ENCODE peak calls at places on chromosomes 2 and 18, in six cellular contexts. E is lower lobe of right lung; A is naive thymus-derived CD4-positive, alpha-beta T cell; P is psoas muscle; O is aorta; D is right cardiac atrium. L is an unnamed sample. For H3K4me1, the result is how much of the 10 kb centered on the place peaks cover.

GRCh38 chr2:182732736-182733135 is 16.7 kb downstream of the DNAJC10 start:
- ATAC-seq in O (no peak), E (no peak), P (no peak), A (no peak), D (no peak), L (no peak)

GRCh38 chr2:74290466-74291216 is 52.6 kb downstream of the SLC4A5 start:
- ATAC-seq in A (peak), E (peak), P (no peak), O (no peak), D (peak), L (no peak)

GRCh38 chr2:213161759-213162514 is 10.5 kb upstream of the IKZF2 start:
- ATAC-seq in P (no peak), O (peak), D (peak), A (no peak), E (peak), L (no peak)

GRCh38 chr18:54134053-54134452 is 90.4 kb downstream of the MBD2 start:
- ATAC-seq in P (no peak), D (no peak), E (no peak), A (no peak), O (no peak), L (no peak)

GRCh38 chr2:144213797-144214196 is 306.1 kb downstream of the ZEB2 start:
- ATAC-seq in E (no peak), O (no peak), A (no peak), P (no peak), D (no peak), L (no peak)

GRCh38 chr18:35618703-35619102 is 37.2 kb downstream of the GALNT1 start:
- ATAC-seq in D (no peak), E (no peak), O (no peak), P (no peak), A (no peak), L (no peak)

GRCh38 chr2:227617316-227618250 is at the start of gene SCYGR4:
- ATAC-seq in D (no peak), A (no peak), O (no peak), E (no peak), P (no peak), L (no peak)

GRCh38 chr18:45384137-45384998 is 230.9 kb upstream of the SLC14A2 start:
- ATAC-seq in E (peak), A (peak), D (peak), P (peak), O (peak), L (peak)

GRCh38 chr18:63553117-63553516 is 10.9 kb downstream of the SERPINB12 start:
- ATAC-seq in O (no peak), E (peak), A (peak), P (peak), D (peak), L (peak)

GRCh38 chr18:11887305-11888262 is 20.5 kb downstream of the MPPE1 start:
- ATAC-seq in O (no peak), D (no peak), A (no peak), E (peak), P (no peak), L (no peak)
- H3K4me1 ChIP-seq in O (under half), D (under half), A (under half), E (under half), P (under half), L (under half)

GRCh38 chr18:64663086-64663485 is 514.2 kb upstream of the LINC00305 start:
- ATAC-seq in P (no peak), E (no peak), O (no peak), A (no peak), D (no peak), L (no peak)

GRCh38 chr18:64659186-64659585 is 510.3 kb upstream of the LINC00305 start:
- ATAC-seq in O (no peak), P (no peak), E (no peak), D (no peak), A (no peak), L (no peak)
- H3K27ac ChIP-seq in O (no peak), P (no peak), E (no peak), D (no peak), A (no peak), L (no peak)

GRCh38 chr18:79068946-79069791 is at the start of gene ATP9B:
- ATAC-seq in A (peak), D (peak), E (peak), P (peak), O (peak), L (peak)
- H3K4me1 ChIP-seq in A (under half), D (under half), E (under half), P (under half), O (under half), L (under half)

DNA sequence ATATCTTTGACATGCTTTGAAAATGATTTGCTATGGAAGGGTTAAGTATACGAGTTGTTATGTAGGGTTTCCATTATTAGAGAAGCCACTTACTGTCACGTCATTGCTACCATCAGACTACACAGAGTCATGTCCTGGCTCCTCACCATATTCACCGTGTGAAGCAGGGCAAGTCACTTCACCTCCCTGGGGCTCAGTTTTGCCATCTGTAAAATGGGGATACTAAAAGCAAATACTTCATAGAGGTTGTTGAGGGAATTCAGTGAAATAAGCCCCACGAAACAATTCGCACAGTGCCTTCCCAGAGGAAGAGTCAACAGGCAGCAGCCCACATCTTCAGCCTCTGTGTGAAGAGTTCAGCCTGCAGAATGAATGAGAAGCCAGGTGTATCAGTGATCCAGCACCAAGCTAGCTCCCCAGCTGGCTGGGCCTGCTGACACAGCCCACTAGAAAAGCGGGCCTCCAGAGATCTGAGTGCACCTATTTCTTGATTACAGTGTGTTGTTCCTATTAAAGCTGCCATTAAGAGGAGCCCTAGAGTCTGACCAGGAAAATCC is 3.4 kb downstream of the DIPK1C start:
- ATAC-seq in A (no peak), E (no peak), P (no peak), O (no peak), D (no peak), L (no peak)
- H3K27ac ChIP-seq in A (no peak), E (no peak), P (no peak), O (no peak), D (no peak), L (no peak)

L was measured in gastroesophageal sphincter.